ENCODE peak calls at places on chromosome 2, in four cellular contexts. I is Jurkat, Clone E6-1; B is skeletal muscle cell; J is cerebellar cortex. Z is an unnamed sample.

GRCh38 chr2:62339413-62339812 is 143.5 kb downstream of the B3GNT2 start:
- DNase-seq in I (no peak), B (no peak), J (no peak), Z (no peak)

GRCh38 chr2:20227894-20228505 is 3.1 kb upstream of the SDC1 start:
- DNase-seq in I (no peak), B (no peak), J (no peak), Z (no peak)

GRCh38 chr2:222693837-222694236 is 22.4 kb downstream of the MOGAT1 start:
- DNase-seq in I (peak; percentile 51), B (no peak), J (no peak), Z (no peak)

GRCh38 chr2:33059452-33060156 is 112.9 kb downstream of the LTBP1 start:
- DNase-seq in I (no peak), B (no peak), J (no peak), Z (no peak)

GRCh38 chr2:239912938-239913631 is 112.1 kb downstream of the NDUFA10 start:
- DNase-seq in I (no peak), B (no peak), J (no peak), Z (no peak)

GRCh38 chr2:108594982-108595464 is 60.8 kb downstream of the LIMS1 start:
- DNase-seq in I (peak; percentile 28), B (peak; percentile 94), J (no peak), Z (no peak)

GRCh38 chr2:1605659-1606400 is 138.5 kb downstream of the PXDN start:
- DNase-seq in I (no peak), B (no peak), J (peak; percentile 8), Z (no peak)

GRCh38 chr2:137950238-137950637 is 14.0 kb upstream of the HNMT start:
- DNase-seq in I (no peak), B (no peak), J (no peak), Z (no peak)

GRCh38 chr2:70822843-70823629 is 2.6 kb upstream of the CLEC4F start:
- DNase-seq in I (peak; percentile 4), B (no peak), J (no peak), Z (no peak)

GRCh38 chr2:217822296-217823252 is 180.2 kb downstream of the TNS1 start:
- DNase-seq in I (no peak), B (no peak), J (no peak), Z (no peak)

Z was measured in DND-41.